ENCODE peak calls at places on chromosomes 1 and 21, in nine cellular contexts. One of them, this sample, is unnamed.

GRCh38 chr21:46183910-46184624 is at the start of gene SPATC1L:
- DNase-seq in RWPE2: no peak
- DNase-seq in Caco-2: no peak
- DNase-seq in kidney glomerular epithelial cell: no peak
- DNase-seq in stomach: peak
- DNase-seq in HS-27A: peak
- DNase-seq in activated T-cell treated with anti-CD3 and anti-CD28 coated beads for 1 hour: peak
- DNase-seq in activated T-helper 1 cell treated with anti-CD3 and anti-CD28 coated beads, Interleukin-2, amount 50 U/mL, for 16 hours: no peak
- DNase-seq in activated CD4-positive, alpha-beta T cell treated with anti-CD3 and anti-CD28 coated beads for 24 hours: peak
- DNase-seq in this sample: no peak

GRCh38 chr1:174114788-174115448 is 44.4 kb upstream of the RABGAP1L start:
- DNase-seq in RWPE2: no peak
- DNase-seq in Caco-2: peak
- DNase-seq in kidney glomerular epithelial cell: peak
- DNase-seq in stomach: no peak
- DNase-seq in HS-27A: peak
- DNase-seq in activated T-cell treated with anti-CD3 and anti-CD28 coated beads for 1 hour: no peak
- DNase-seq in activated T-helper 1 cell treated with anti-CD3 and anti-CD28 coated beads, Interleukin-2, amount 50 U/mL, for 16 hours: no peak
- DNase-seq in activated CD4-positive, alpha-beta T cell treated with anti-CD3 and anti-CD28 coated beads for 24 hours: peak
- DNase-seq in this sample: no peak

GRCh38 chr1:184685116-184685515 is 69.5 kb downstream of the EDEM3 start:
- DNase-seq in RWPE2: no peak
- DNase-seq in Caco-2: no peak
- DNase-seq in kidney glomerular epithelial cell: no peak
- DNase-seq in stomach: peak
- DNase-seq in HS-27A: no peak
- DNase-seq in activated T-cell treated with anti-CD3 and anti-CD28 coated beads for 1 hour: no peak
- DNase-seq in activated T-helper 1 cell treated with anti-CD3 and anti-CD28 coated beads, Interleukin-2, amount 50 U/mL, for 16 hours: no peak
- DNase-seq in activated CD4-positive, alpha-beta T cell treated with anti-CD3 and anti-CD28 coated beads for 24 hours: no peak
- DNase-seq in this sample: no peak

GRCh38 chr1:58888776-58889341 is 105.0 kb upstream of the JUN start:
- DNase-seq in RWPE2: no peak
- DNase-seq in Caco-2: no peak
- DNase-seq in kidney glomerular epithelial cell: no peak
- DNase-seq in stomach: no peak
- DNase-seq in HS-27A: no peak
- DNase-seq in activated T-cell treated with anti-CD3 and anti-CD28 coated beads for 1 hour: no peak
- DNase-seq in activated T-helper 1 cell treated with anti-CD3 and anti-CD28 coated beads, Interleukin-2, amount 50 U/mL, for 16 hours: no peak
- DNase-seq in activated CD4-positive, alpha-beta T cell treated with anti-CD3 and anti-CD28 coated beads for 24 hours: no peak
- DNase-seq in this sample: no peak

GRCh38 chr21:38944903-38945302 is 139.2 kb downstream of the ETS2 start:
- DNase-seq in RWPE2: no peak
- DNase-seq in Caco-2: no peak
- DNase-seq in kidney glomerular epithelial cell: no peak
- DNase-seq in stomach: no peak
- DNase-seq in HS-27A: no peak
- DNase-seq in activated T-cell treated with anti-CD3 and anti-CD28 coated beads for 1 hour: no peak
- DNase-seq in activated T-helper 1 cell treated with anti-CD3 and anti-CD28 coated beads, Interleukin-2, amount 50 U/mL, for 16 hours: no peak
- DNase-seq in activated CD4-positive, alpha-beta T cell treated with anti-CD3 and anti-CD28 coated beads for 24 hours: no peak
- DNase-seq in this sample: no peak

GRCh38 chr1:204726478-204726877 is 40.9 kb upstream of the LRRN2 start:
- DNase-seq in RWPE2: no peak
- DNase-seq in Caco-2: no peak
- DNase-seq in kidney glomerular epithelial cell: peak
- DNase-seq in stomach: no peak
- DNase-seq in HS-27A: no peak
- DNase-seq in activated T-cell treated with anti-CD3 and anti-CD28 coated beads for 1 hour: no peak
- DNase-seq in activated T-helper 1 cell treated with anti-CD3 and anti-CD28 coated beads, Interleukin-2, amount 50 U/mL, for 16 hours: no peak
- DNase-seq in activated CD4-positive, alpha-beta T cell treated with anti-CD3 and anti-CD28 coated beads for 24 hours: no peak
- DNase-seq in this sample: no peak

GRCh38 chr1:234610582-234611152 is 689 bp upstream of the IRF2BP2 start:
- DNase-seq in RWPE2: peak
- DNase-seq in Caco-2: peak
- DNase-seq in kidney glomerular epithelial cell: peak
- DNase-seq in stomach: peak
- DNase-seq in HS-27A: no peak
- DNase-seq in activated T-cell treated with anti-CD3 and anti-CD28 coated beads for 1 hour: peak
- DNase-seq in activated T-helper 1 cell treated with anti-CD3 and anti-CD28 coated beads, Interleukin-2, amount 50 U/mL, for 16 hours: peak
- DNase-seq in activated CD4-positive, alpha-beta T cell treated with anti-CD3 and anti-CD28 coated beads for 24 hours: peak
- DNase-seq in this sample: peak

GRCh38 chr1:177858222-177858894 is 111.5 kb downstream of the SEC16B start:
- DNase-seq in RWPE2: no peak
- DNase-seq in Caco-2: no peak
- DNase-seq in kidney glomerular epithelial cell: peak
- DNase-seq in stomach: no peak
- DNase-seq in HS-27A: no peak
- DNase-seq in activated T-cell treated with anti-CD3 and anti-CD28 coated beads for 1 hour: no peak
- DNase-seq in activated T-helper 1 cell treated with anti-CD3 and anti-CD28 coated beads, Interleukin-2, amount 50 U/mL, for 16 hours: no peak
- DNase-seq in activated CD4-positive, alpha-beta T cell treated with anti-CD3 and anti-CD28 coated beads for 24 hours: no peak
- DNase-seq in this sample: no peak

GRCh38 chr21:33801424-33802405 is 113.9 kb downstream of the ATP5PO start:
- DNase-seq in RWPE2: peak
- DNase-seq in Caco-2: no peak
- DNase-seq in kidney glomerular epithelial cell: no peak
- DNase-seq in stomach: peak
- DNase-seq in HS-27A: no peak
- DNase-seq in activated T-cell treated with anti-CD3 and anti-CD28 coated beads for 1 hour: no peak
- DNase-seq in activated T-helper 1 cell treated with anti-CD3 and anti-CD28 coated beads, Interleukin-2, amount 50 U/mL, for 16 hours: no peak
- DNase-seq in activated CD4-positive, alpha-beta T cell treated with anti-CD3 and anti-CD28 coated beads for 24 hours: no peak
- DNase-seq in this sample: no peak

GRCh38 chr1:198153103-198153502 is 3.7 kb upstream of the NEK7 start:
- DNase-seq in RWPE2: no peak
- DNase-seq in Caco-2: no peak
- DNase-seq in kidney glomerular epithelial cell: no peak
- DNase-seq in stomach: no peak
- DNase-seq in HS-27A: no peak
- DNase-seq in activated T-cell treated with anti-CD3 and anti-CD28 coated beads for 1 hour: no peak
- DNase-seq in activated T-helper 1 cell treated with anti-CD3 and anti-CD28 coated beads, Interleukin-2, amount 50 U/mL, for 16 hours: no peak
- DNase-seq in activated CD4-positive, alpha-beta T cell treated with anti-CD3 and anti-CD28 coated beads for 24 hours: no peak
- DNase-seq in this sample: no peak

GRCh38 chr1:4772294-4773010 is 118.0 kb downstream of the AJAP1 start:
- DNase-seq in RWPE2: no peak
- DNase-seq in Caco-2: no peak
- DNase-seq in kidney glomerular epithelial cell: no peak
- DNase-seq in stomach: no peak
- DNase-seq in HS-27A: no peak
- DNase-seq in activated T-cell treated with anti-CD3 and anti-CD28 coated beads for 1 hour: no peak
- DNase-seq in activated T-helper 1 cell treated with anti-CD3 and anti-CD28 coated beads, Interleukin-2, amount 50 U/mL, for 16 hours: no peak
- DNase-seq in activated CD4-positive, alpha-beta T cell treated with anti-CD3 and anti-CD28 coated beads for 24 hours: no peak
- DNase-seq in this sample: no peak

GRCh38 chr1:168465942-168466702 is 77.7 kb downstream of the XCL2 start:
- DNase-seq in RWPE2: peak
- DNase-seq in Caco-2: no peak
- DNase-seq in kidney glomerular epithelial cell: peak
- DNase-seq in stomach: peak
- DNase-seq in HS-27A: no peak
- DNase-seq in activated T-cell treated with anti-CD3 and anti-CD28 coated beads for 1 hour: no peak
- DNase-seq in activated T-helper 1 cell treated with anti-CD3 and anti-CD28 coated beads, Interleukin-2, amount 50 U/mL, for 16 hours: peak
- DNase-seq in activated CD4-positive, alpha-beta T cell treated with anti-CD3 and anti-CD28 coated beads for 24 hours: peak
- DNase-seq in this sample: no peak

This sample was measured in central memory CD8-positive, alpha-beta T cell.